ENCODE peak calls at places on chromosomes 1 and 21, in four cellular contexts. P is SW480, L is A549, O is putamen. Y is an unnamed sample.

GRCh38 chr1:64472805-64473204 is 2.9 kb downstream of the CACHD1 start:
- DNase-seq in P (no peak), O (no peak), L (no peak), Y (no peak)

GRCh38 chr1:217506878-217507277 is 124.0 kb downstream of the GPATCH2 start:
- DNase-seq in O (no peak), L (no peak), P (no peak), Y (no peak)

GRCh38 chr1:243959998-243960397 is 91.1 kb upstream of the ZBTB18 start:
- DNase-seq in O (peak; percentile 17), P (no peak), L (no peak), Y (peak; percentile 10)

GRCh38 chr1:160459687-160460086 is 59.3 kb downstream of the VANGL2 start:
- DNase-seq in L (no peak), O (peak; percentile 7), P (no peak), Y (no peak)

GRCh38 chr1:36927826-36928225 is 106.5 kb downstream of the GRIK3 start:
- DNase-seq in L (no peak), P (no peak), O (no peak), Y (no peak)

GRCh38 chr1:36224537-36225297 is 474 bp downstream of the THRAP3 start:
- DNase-seq in P (peak; percentile 87), L (peak; percentile 85), O (no peak), Y (peak; percentile 47)

GRCh38 chr1:113684153-113684541 is 75.1 kb downstream of the PHTF1 start:
- DNase-seq in L (no peak), P (no peak), O (no peak), Y (no peak)

GRCh38 chr1:233912447-233912846 is 8.0 kb downstream of the SLC35F3 start:
- DNase-seq in O (no peak), L (no peak), P (no peak), Y (no peak)

GRCh38 chr1:175201061-175201508 is 8.5 kb upstream of the KIAA0040 start:
- DNase-seq in P (no peak), L (no peak), O (no peak), Y (no peak)

GRCh38 chr21:28538987-28539622 is 453.6 kb downstream of the LTN1 start:
- DNase-seq in P (no peak), L (no peak), O (no peak), Y (no peak)

GRCh38 chr1:234256359-234256758 is 116.9 kb upstream of the COA6 start:
- DNase-seq in L (no peak), P (peak; percentile 78), O (no peak), Y (no peak)

GRCh38 chr21:38322551-38322950 is 65.8 kb downstream of the KCNJ15 start:
- DNase-seq in L (no peak), P (no peak), O (no peak), Y (no peak)

GRCh38 chr1:28580706-28581530 is 11.1 kb upstream of the RAB42 start:
- DNase-seq in O (peak; percentile 39), L (peak; percentile 39), P (peak; percentile 68), Y (peak; percentile 56)

GRCh38 chr1:160996195-160996594 is 24.8 kb downstream of the F11R start:
- DNase-seq in P (peak; percentile 32), O (no peak), L (peak; percentile 76), Y (no peak)

GRCh38 chr1:110752941-110753725 is 78.4 kb upstream of the KCNA3 start:
- DNase-seq in L (no peak), P (no peak), O (no peak), Y (no peak)

GRCh38 chr1:10510520-10511493 is 36.1 kb downstream of the PEX14 start:
- DNase-seq in O (peak; percentile 33), P (peak; percentile 77), L (peak; percentile 32), Y (no peak)

GRCh38 chr21:17427157-17427556 is 85.7 kb upstream of the CXADR start:
- DNase-seq in O (peak; percentile 86), L (no peak), P (no peak), Y (no peak)

GRCh38 chr1:99702221-99702620 is 56.3 kb downstream of the PALMD start:
- DNase-seq in O (no peak), L (no peak), P (no peak), Y (no peak)

GRCh38 chr1:221078260-221078965 is 199.2 kb downstream of the HLX start:
- DNase-seq in P (no peak), O (no peak), L (no peak), Y (no peak)

GRCh38 chr1:246781212-246781611 is 57.0 kb downstream of the SCCPDH start:
- DNase-seq in P (no peak), L (no peak), O (no peak), Y (no peak)

GRCh38 chr1:65235867-65236805 is 73.2 kb upstream of the DNAJC6 start:
- DNase-seq in L (peak; percentile 37), O (no peak), P (peak; percentile 6), Y (no peak)

GRCh38 chr1:30690115-30690645 is 33.2 kb downstream of the MATN1 start:
- DNase-seq in P (no peak), L (no peak), O (no peak), Y (no peak)

GRCh38 chr1:193435771-193436170 is 249.4 kb upstream of the B3GALT2 start:
- DNase-seq in P (no peak), L (no peak), O (no peak), Y (no peak)

GRCh38 chr1:61403863-61404615 is 320.9 kb downstream of the TM2D1 start:
- DNase-seq in P (no peak), L (no peak), O (no peak), Y (no peak)

GRCh38 chr1:110542730-110543129 is 23.8 kb upstream of the KCNA10 start:
- DNase-seq in P (peak; percentile 20), O (no peak), L (peak; percentile 14), Y (no peak)

GRCh38 chr1:193799371-193799770 is 613.0 kb upstream of the B3GALT2 start:
- DNase-seq in P (no peak), O (no peak), L (no peak), Y (no peak)

GRCh38 chr1:54973205-54973921 is 7.1 kb upstream of the TMEM61 start:
- DNase-seq in O (peak; percentile 6), P (peak; percentile 43), L (peak; percentile 24), Y (peak; percentile 28)

GRCh38 chr1:107914144-107914543 is 50.8 kb downstream of the VAV3 start:
- DNase-seq in O (no peak), L (no peak), P (no peak), Y (no peak)

GRCh38 chr1:234955107-234955731 is 173.4 kb downstream of the TOMM20 start:
- DNase-seq in L (no peak), P (no peak), O (no peak), Y (peak; percentile 37)

GRCh38 chr1:40844887-40845878 is 17.0 kb downstream of the CITED4 start:
- DNase-seq in L (no peak), P (no peak), O (no peak), Y (no peak)

GRCh38 chr1:105632342-105633196 is 1423.9 kb upstream of the PRMT6 start:
- DNase-seq in O (no peak), P (no peak), L (no peak), Y (no peak)

GRCh38 chr1:115433483-115433882 is 95.4 kb upstream of the NGF start:
- DNase-seq in L (no peak), P (no peak), O (no peak), Y (no peak)

GRCh38 chr1:30675761-30676160 is 47.6 kb downstream of the MATN1 start:
- DNase-seq in P (no peak), L (no peak), O (no peak), Y (no peak)

GRCh38 chr1:6301526-6301925 is 40.6 kb upstream of the GPR153 start:
- DNase-seq in O (no peak), P (no peak), L (no peak), Y (no peak)

GRCh38 chr1:201826830-201827229 is 2.1 kb upstream of the IPO9 start:
- DNase-seq in O (no peak), L (no peak), P (no peak), Y (no peak)

GRCh38 chr1:212124891-212125582 is 89.5 kb downstream of the DTL start:
- DNase-seq in O (no peak), P (no peak), L (no peak), Y (no peak)

GRCh38 chr1:185929759-185930158 is 195.6 kb downstream of the HMCN1 start:
- DNase-seq in L (peak; percentile 12), P (no peak), O (no peak), Y (no peak)